ENCODE peak calls at places on chromosomes 3 and 15, in four cellular contexts. Z, A, R and K are unnamed samples.

GRCh38 chr15:52805351-52806283 is 15.5 kb upstream of the ONECUT1 start:
- DNase-seq in Z (peak), A (no peak), R (no peak), K (no peak)

GRCh38 chr3:149299938-149300791 is 33.3 kb downstream of the TM4SF18 start:
- DNase-seq in Z (no peak), A (no peak), R (peak), K (no peak)

GRCh38 chr3:194640829-194641228 is 7.6 kb upstream of the TMEM44 start:
- DNase-seq in Z (no peak), A (no peak), R (peak), K (peak)

GRCh38 chr3:195823998-195824397 is 12.3 kb upstream of the MUC4 start:
- DNase-seq in Z (peak), A (no peak), R (no peak), K (no peak)

GRCh38 chr3:5019411-5020261 is 40.4 kb downstream of the BHLHE40 start:
- DNase-seq in Z (peak), A (no peak), R (no peak), K (peak)

GRCh38 chr3:97937205-97937604 is 35.0 kb downstream of the RIOX2 start:
- DNase-seq in Z (no peak), A (no peak), R (no peak), K (no peak)

GRCh38 chr3:196712514-196713413 is 587 bp downstream of the PIGX start:
- DNase-seq in Z (peak), A (peak), R (peak), K (peak)

GRCh38 chr15:65869954-65870871 is 922 bp downstream of the RAB11A start:
- DNase-seq in Z (peak), A (no peak), R (peak), K (peak)

GRCh38 chr15:42143866-42144625 is 12.4 kb downstream of the PLA2G4F start:
- DNase-seq in Z (peak), A (no peak), R (no peak), K (no peak)

GRCh38 chr15:32029409-32029861 is 880 bp upstream of the CHRNA7 start:
- DNase-seq in Z (no peak), A (no peak), R (no peak), K (no peak)

GRCh38 chr3:171435143-171435542 is 25.1 kb downstream of the TNIK start:
- DNase-seq in Z (no peak), A (no peak), R (no peak), K (no peak)

GRCh38 chr3:148227534-148227933 is 470.2 kb upstream of the AGTR1 start:
- DNase-seq in Z (no peak), A (no peak), R (no peak), K (no peak)

GRCh38 chr3:108324177-108324576 is 27.8 kb downstream of the HHLA2 start:
- DNase-seq in Z (no peak), A (no peak), R (no peak), K (no peak)

GRCh38 chr3:182947892-182948291 is 32.4 kb downstream of the DCUN1D1 start:
- DNase-seq in Z (no peak), A (no peak), R (no peak), K (no peak)
- TF ChIP-seq CTCF in Z (no peak), A (no peak), R (no peak), K (no peak)

DNA sequence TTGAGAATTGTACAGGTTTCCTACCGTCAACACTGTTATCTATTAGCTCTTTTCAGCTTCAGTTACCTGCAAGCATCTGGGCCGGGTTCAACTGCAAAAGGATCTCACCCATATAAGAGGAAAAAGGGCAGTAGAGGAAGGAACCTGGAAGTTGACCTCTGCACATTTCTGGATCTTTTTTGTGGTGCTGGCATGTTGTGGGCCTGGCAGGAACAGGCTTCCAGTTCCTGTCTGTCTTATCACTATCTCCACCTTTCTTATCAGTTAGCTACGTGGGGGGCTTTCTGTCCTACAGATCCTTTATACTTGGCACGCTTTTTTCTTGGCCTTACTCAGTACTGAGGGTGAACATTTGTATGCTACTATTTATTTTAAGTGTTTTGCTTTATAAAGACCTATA is 42.2 kb upstream of the TJP1 start:
- DNase-seq in Z (no peak), A (no peak), R (no peak), K (no peak)
- TF ChIP-seq CTCF in Z (no peak), A (no peak), R (no peak), K (no peak)

DNA sequence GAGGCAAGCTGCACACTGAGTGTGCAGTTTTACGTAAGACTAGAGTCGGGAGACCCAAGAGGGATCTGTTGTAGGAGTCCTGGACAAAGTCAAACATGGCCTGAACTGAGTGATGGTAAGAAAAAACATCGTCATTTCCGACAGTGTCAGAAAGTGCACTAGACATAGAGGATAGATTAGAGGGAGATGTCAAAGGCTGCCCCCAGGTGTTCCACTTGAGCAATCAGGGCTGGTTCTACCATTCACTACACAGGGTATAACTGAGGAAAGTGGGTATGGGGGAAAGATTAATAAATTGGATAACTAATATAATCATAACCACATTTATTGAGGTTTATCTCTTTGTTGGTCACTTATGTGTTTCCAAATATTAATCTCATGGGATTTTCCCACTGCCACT is 766.6 kb downstream of the NTRK3 start:
- DNase-seq in Z (no peak), A (no peak), R (no peak), K (no peak)
- TF ChIP-seq CTCF in Z (no peak), A (no peak), R (no peak), K (no peak)

GRCh38 chr15:48182749-48183148 is 4.7 kb upstream of the MYEF2 start:
- DNase-seq in Z (no peak), A (no peak), R (no peak), K (no peak)

GRCh38 chr15:48186271-48186670 is 5.2 kb upstream of the CTXN2 start:
- DNase-seq in Z (no peak), A (no peak), R (no peak), K (no peak)

GRCh38 chr15:48190932-48191573 is 412 bp upstream of the CTXN2 start:
- DNase-seq in Z (peak), A (peak), R (peak), K (peak)

DNA sequence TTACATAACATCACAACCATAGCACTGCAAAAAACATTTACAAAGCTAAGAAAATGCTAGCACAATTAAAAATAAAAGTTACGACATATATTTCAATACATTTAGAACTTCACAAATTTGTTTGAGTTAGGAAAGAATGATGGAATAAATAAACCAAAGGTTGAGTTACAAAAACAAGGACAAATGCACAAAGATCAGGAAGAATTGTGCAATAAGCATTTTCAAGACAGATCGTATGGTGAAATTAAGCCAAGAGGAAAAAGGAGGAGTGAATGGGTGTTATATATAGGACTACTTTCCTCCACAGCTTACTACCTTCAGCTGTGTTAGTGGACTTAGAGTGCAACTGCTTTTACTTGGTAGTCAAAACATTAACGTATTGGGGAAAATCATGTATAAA is 5.9 kb upstream of the CTXN2 start:
- DNase-seq in Z (no peak), A (no peak), R (no peak), K (no peak)
- TF ChIP-seq CTCF in Z (no peak), A (no peak), R (no peak), K (no peak)

GRCh38 chr3:126959921-126960603 is 22.9 kb upstream of the PLXNA1 start:
- DNase-seq in Z (peak), A (no peak), R (peak), K (no peak)
- TF ChIP-seq CTCF in Z (no peak), A (no peak), R (peak), K (no peak)